ENCODE peak calls at places on chromosomes 12 and 14, in four cellular contexts. F, O, N and T are unnamed samples.

GRCh38 chr12:51827925-51828818 is 20.3 kb downstream of the FIGNL2 start:
- DNase-seq in O (no peak), N (no peak), F (no peak), T (peak)

GRCh38 chr14:102218688-102219087 is 79.0 kb downstream of the WDR20 start:
- DNase-seq in N (no peak), F (no peak), O (no peak), T (no peak)

GRCh38 chr12:116391501-116391900 is 114.0 kb upstream of the MED13L start:
- DNase-seq in O (no peak), F (no peak), N (no peak), T (no peak)

GRCh38 chr12:51365276-51365675 is 18.8 kb upstream of the CELA1 start:
- DNase-seq in O (no peak), F (no peak), N (no peak), T (no peak)

GRCh38 chr14:103847954-103848719 is 762 bp upstream of the PPP1R13B start:
- DNase-seq in O (peak), F (peak), N (no peak), T (peak)

GRCh38 chr12:50221228-50222008 is 54.2 kb upstream of the CERS5 start:
- DNase-seq in F (no peak), N (peak), O (no peak), T (no peak)

GRCh38 chr14:93981874-93982683 is 5.7 kb upstream of the ASB2 start:
- DNase-seq in O (no peak), N (no peak), F (no peak), T (no peak)

GRCh38 chr12:132259364-132259871 is 70.0 kb downstream of the GALNT9 start:
- DNase-seq in O (no peak), N (no peak), F (no peak), T (no peak)

GRCh38 chr12:48924617-48925217 is 575 bp downstream of the FKBP11 start:
- DNase-seq in N (no peak), O (no peak), F (peak), T (peak)

GRCh38 chr14:64673748-64674147 is 30.5 kb upstream of the PLEKHG3 start:
- DNase-seq in N (no peak), O (no peak), F (no peak), T (no peak)

GRCh38 chr14:85471744-85472143 is 58.2 kb upstream of the FLRT2 start:
- DNase-seq in F (no peak), N (peak), O (no peak), T (peak)

GRCh38 chr12:79187032-79187431 is 322.5 kb downstream of the SYT1 start:
- DNase-seq in N (no peak), F (no peak), O (no peak), T (no peak)
- TF ChIP-seq CTCF in N (no peak), F (no peak), O (no peak), T (no peak)

DNA sequence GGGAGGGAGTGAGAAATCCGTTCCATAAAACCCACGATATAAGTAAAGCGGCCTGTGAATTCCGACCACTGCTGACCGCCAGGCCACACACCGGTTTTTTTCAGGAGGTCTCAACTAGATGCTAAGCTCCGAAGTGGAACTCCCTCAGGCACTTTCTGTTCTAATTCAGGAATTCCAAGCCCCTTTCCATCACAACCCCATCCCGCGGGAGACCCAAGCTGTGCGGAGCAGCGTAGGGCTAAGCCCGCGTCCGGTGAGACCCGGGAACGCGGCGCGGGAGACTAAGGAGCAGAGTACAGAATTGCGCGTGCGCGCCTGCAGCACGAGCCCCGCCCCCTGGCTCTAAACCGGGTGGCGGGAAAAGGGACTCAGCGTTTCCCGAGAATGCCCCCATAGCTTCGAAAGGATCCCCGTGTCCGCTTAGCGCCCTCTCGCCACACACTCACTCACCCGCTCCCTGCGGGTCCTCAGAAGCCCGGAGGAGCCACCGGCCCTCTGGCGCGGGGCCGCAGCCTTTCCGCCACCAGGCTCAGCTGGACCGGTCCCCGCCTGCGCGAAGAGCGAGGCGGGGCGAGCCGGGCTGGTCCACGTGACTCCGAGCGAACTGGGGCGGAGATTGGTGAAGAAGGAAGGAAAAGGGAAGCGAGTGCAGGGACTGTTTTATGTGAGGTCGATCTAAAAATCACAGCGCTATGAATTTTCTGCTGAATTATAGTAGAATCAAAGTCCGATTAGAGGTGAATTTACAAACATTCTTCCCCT is at the start of gene TIMELESS:
- DNase-seq in N (peak), O (peak), F (peak), T (peak)
- TF ChIP-seq CTCF in N (no peak), O (no peak), F (no peak), T (no peak)

GRCh38 chr14:101008196-101008595 is 104.7 kb upstream of the RTL1 start:
- DNase-seq in F (no peak), O (peak), N (no peak), T (no peak)
- TF ChIP-seq CTCF in F (no peak), O (no peak), N (no peak), T (no peak)

GRCh38 chr12:128861226-128862016 is 8.1 kb downstream of the GLT1D1 start:
- DNase-seq in F (no peak), N (no peak), O (peak), T (no peak)
- TF ChIP-seq CTCF in F (no peak), N (no peak), O (no peak), T (no peak)

GRCh38 chr12:65100140-65100539 is 21.0 kb downstream of the WIF1 start:
- DNase-seq in F (no peak), N (no peak), O (no peak), T (peak)
- TF ChIP-seq CTCF in F (peak), N (no peak), O (no peak), T (peak)

DNA sequence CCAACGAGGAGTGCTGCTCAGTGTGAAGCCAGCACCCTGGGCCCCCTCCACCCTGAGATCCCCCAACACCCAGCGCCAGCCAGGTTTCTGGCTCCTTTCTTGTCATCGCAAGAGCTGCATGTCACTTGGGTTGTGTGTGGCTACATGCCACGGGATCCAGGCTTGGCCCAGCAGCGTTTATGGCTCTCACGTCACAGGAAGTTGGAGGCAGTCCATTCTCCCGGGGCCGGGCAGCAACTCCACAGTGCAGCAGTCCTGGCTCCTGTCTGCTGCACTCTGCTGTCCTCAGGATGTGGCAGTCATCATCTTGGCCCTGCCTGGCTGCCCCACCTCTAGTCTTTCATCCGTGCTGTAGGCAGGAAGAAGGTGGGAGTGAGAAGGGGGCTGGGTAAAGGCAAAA is 78.3 kb downstream of the AACS start:
- DNase-seq in O (no peak), F (no peak), N (peak), T (no peak)
- TF ChIP-seq CTCF in O (no peak), F (no peak), N (no peak), T (no peak)

GRCh38 chr14:50060871-50061663 is 55.3 kb downstream of the VCPKMT start:
- DNase-seq in F (no peak), N (peak), O (peak), T (peak)
- TF ChIP-seq CTCF in F (peak), N (peak), O (no peak), T (no peak)

GRCh38 chr12:62522984-62523383 is 56.4 kb downstream of the MON2 start:
- DNase-seq in F (no peak), N (no peak), O (no peak), T (no peak)
- TF ChIP-seq CTCF in F (no peak), N (no peak), O (no peak), T (no peak)

GRCh38 chr14:61177279-61178225 is 103.6 kb downstream of the TMEM30B start:
- DNase-seq in N (no peak), F (peak), O (no peak), T (peak)
- TF ChIP-seq CTCF in N (no peak), F (no peak), O (no peak), T (no peak)

DNA sequence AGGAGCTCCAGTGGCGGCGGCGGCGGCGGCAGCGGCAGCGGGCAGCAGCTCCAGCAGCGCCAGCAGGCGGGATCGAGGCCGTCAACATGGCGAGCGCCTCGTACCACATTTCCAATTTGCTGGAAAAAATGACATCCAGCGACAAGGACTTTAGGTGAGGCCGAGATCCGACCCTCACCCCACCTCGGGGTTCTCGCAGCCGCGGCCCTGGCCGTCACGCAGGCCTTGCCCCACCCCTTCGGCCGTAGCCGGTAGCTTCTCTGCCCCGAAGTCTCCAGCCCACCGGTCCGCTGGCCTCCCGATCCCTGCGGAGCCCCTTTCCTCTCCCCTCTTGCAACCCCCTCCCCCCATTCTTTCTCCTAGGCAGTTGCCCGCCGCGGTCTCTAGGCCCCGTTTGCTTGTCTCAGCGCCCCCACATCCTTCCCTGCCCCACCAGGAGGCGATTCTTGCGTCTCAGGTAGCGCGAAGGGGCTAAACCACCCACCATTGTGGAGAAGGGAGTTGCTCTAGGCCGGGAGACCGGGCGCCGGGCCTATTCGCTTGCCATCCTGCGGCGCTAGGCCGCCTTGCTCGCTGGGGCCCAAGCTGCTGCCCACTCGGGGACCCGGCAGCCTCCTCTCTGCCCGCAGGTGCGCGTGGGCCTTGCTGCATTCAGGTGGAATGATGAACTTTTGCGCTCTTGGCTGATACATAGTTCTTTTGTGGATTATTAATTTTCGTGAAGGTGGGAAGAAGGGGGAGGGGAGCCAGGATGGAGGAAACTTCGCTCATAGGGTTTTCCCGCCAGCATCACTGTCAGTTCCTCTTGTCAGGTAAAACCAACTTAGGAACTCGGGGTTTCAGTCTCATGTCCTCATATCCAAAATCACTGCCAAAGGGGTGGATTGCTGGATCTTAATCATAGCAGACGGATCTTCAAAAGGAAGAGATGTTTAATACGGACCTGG is 747 bp downstream of the CAND1 start:
- DNase-seq in O (peak), F (peak), N (no peak), T (peak)
- TF ChIP-seq CTCF in O (no peak), F (no peak), N (no peak), T (no peak)